ENCODE peak calls at places on chromosomes 12 and 14, in five cellular contexts. V is stomach, L is breast epithelium, D is body of pancreas, H is spleen. M is an unnamed sample.

GRCh38 chr12:94078138-94078723 is 70.1 kb upstream of the PLXNC1 start:
- DNase-seq in V (no peak), H (no peak), L (no peak), D (no peak), M (no peak)

GRCh38 chr12:252634-253033 is 10.0 kb downstream of the SLC6A13 start:
- DNase-seq in V (no peak), D (no peak), H (no peak), L (no peak), M (no peak)

GRCh38 chr12:66140726-66141125 is 10.2 kb upstream of the LLPH start:
- DNase-seq in D (no peak), V (no peak), L (no peak), H (no peak), M (no peak)

GRCh38 chr12:92492291-92492690 is 210.5 kb upstream of the PLEKHG7 start:
- DNase-seq in L (no peak), H (no peak), D (no peak), V (no peak), M (no peak)

GRCh38 chr12:123531091-123531490 is 2.4 kb downstream of the RILPL1 start:
- DNase-seq in V (no peak), H (no peak), D (peak), L (no peak), M (no peak)

GRCh38 chr14:73059326-73059725 is 992 bp downstream of the RBM25 start:
- DNase-seq in H (no peak), L (no peak), D (no peak), V (no peak), M (no peak)

GRCh38 chr12:131452444-131452860 is 258.4 kb upstream of the SFSWAP start:
- DNase-seq in V (peak), H (peak), L (no peak), D (peak), M (peak)

GRCh38 chr12:14185441-14186192 is 179.9 kb upstream of the ATF7IP start:
- DNase-seq in L (no peak), D (peak), V (peak), H (no peak), M (peak)

GRCh38 chr12:64103821-64104220 is 118.3 kb downstream of the KICS2 start:
- DNase-seq in H (no peak), D (no peak), L (no peak), V (no peak), M (no peak)

GRCh38 chr14:95561001-95561412 is 26.2 kb downstream of the GLRX5 start:
- DNase-seq in H (peak), V (peak), D (peak), L (peak), M (peak)

GRCh38 chr12:59396519-59396918 is 199.3 kb upstream of the SLC16A7 start:
- DNase-seq in L (no peak), V (peak), H (no peak), D (no peak), M (no peak)

GRCh38 chr12:69123909-69124638 is 115.3 kb upstream of the CPSF6 start:
- DNase-seq in D (no peak), H (no peak), L (no peak), V (no peak), M (no peak)

GRCh38 chr12:92378682-92379479 is 233.2 kb upstream of the BTG1 start:
- DNase-seq in H (no peak), V (no peak), L (no peak), D (no peak), M (no peak)

GRCh38 chr12:70774055-70774454 is 136.8 kb upstream of the PTPRB start:
- DNase-seq in L (no peak), V (no peak), H (no peak), D (no peak), M (no peak)

GRCh38 chr12:31041033-31041564 is 32.6 kb upstream of the DDX11 start:
- DNase-seq in D (no peak), L (no peak), H (no peak), V (no peak), M (no peak)

DNA sequence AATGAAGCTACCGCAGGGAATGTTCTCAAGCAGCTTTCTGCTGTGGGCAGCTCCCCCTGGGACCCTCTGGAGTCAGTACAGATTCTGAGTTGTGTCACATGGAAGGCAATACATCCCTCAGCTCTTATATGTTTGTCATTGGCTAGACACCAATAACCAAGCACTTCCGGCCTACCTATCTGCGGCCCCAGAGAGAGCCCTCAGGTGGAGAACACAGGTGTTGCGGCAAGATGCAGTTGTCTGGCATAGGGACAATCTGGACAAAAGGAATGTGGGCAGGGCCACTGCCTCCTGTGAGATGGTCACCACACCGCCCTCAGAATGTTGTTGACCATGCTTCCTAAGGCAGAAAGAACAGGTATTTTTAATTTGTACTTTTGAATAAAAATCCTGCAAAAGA is 118.7 kb downstream of the BRMS1L start:
- DNase-seq in H (no peak), L (no peak), D (no peak), V (no peak), M (no peak)
- TF ChIP-seq CTCF in H (no peak), L (no peak), D (no peak), V (no peak), M (no peak)

GRCh38 chr12:120260607-120261006 is 4.9 kb downstream of the PXN start:
- DNase-seq in H (no peak), L (no peak), D (no peak), V (no peak), M (no peak)

GRCh38 chr12:120264086-120264485 is 1.4 kb downstream of the PXN start:
- DNase-seq in H (no peak), V (no peak), D (peak), L (no peak), M (no peak)

GRCh38 chr12:120263725-120264040 is 1.8 kb downstream of the PXN start:
- DNase-seq in L (no peak), H (no peak), V (no peak), D (no peak), M (no peak)

GRCh38 chr12:120262852-120263724 is 2.4 kb downstream of the PXN start:
- DNase-seq in H (no peak), L (no peak), V (no peak), D (peak), M (no peak)

DNA sequence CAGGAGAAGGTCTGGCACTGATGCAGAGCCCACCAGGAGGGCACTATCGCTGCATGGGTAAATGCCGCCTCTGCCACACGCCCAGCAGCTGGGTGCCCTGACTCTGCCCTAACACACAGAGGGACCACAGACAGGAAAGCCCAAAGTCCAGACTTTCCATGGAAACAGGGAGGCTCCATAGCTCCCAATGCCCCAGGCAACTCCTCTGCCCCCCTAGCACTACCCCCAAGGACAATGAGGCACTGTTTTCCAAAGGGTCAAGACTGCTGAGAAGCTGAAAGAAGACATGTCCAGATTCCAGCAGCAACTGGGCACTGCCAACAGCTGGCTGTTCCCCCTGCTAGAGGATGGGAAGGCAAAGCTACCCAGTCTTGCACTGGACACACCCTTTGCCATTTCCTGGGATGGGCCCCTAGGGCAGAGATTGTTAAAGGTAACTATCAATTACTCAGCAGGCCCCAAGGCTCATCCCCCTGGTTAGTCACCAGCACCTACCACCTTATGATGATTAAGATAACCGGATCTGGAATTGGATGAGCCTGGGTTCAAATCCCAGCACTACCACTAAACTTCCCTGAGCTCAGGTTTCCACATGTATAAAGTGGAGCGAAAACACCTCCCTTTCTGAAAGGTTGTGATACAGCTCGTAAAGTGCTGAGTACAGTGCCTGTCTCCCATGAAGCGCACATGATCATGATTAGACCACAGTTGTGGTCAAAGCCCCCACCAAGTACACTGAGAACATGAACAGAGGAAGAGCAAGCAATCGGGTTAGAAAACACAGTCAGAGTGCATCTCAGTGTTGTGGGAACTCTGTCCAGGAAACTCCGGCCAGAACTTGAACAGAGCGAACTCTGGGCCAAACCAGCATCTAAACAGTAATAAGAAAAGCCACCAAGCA is 3.3 kb downstream of the PXN start:
- DNase-seq in V (no peak), L (no peak), H (no peak), D (peak), M (peak)
- H3K4me3 ChIP-seq in V (peak), L (peak), H (peak), D (no peak), M (no peak)

GRCh38 chr14:64220466-64220865 is 73.7 kb downstream of the ESR2 start:
- DNase-seq in L (no peak), D (peak), V (no peak), H (no peak), M (no peak)
- TF ChIP-seq POLR2A in L (no peak), D (no peak), V (no peak), H (no peak), M (no peak)

GRCh38 chr12:115785548-115785947 is 491.9 kb downstream of the MED13L start:
- DNase-seq in V (no peak), D (no peak), L (no peak), H (no peak), M (no peak)
- TF ChIP-seq CTCF in V (no peak), D (no peak), L (no peak), H (no peak), M (no peak)

GRCh38 chr12:98490491-98491453 is 24.6 kb upstream of the TMPO start:
- DNase-seq in H (peak), V (peak), L (peak), D (peak), M (peak)
- H3K4me3 ChIP-seq in H (no peak), V (no peak), L (peak), D (no peak), M (peak)

GRCh38 chr12:53502983-53503728 is 2.1 kb downstream of the TARBP2 start:
- DNase-seq in H (no peak), V (no peak), L (no peak), D (no peak), M (peak)

GRCh38 chr12:53500776-53501614 is at the start of gene TARBP2:
- DNase-seq in D (peak), V (peak), H (peak), L (peak), M (peak)

GRCh38 chr12:53502331-53502730 is 1.2 kb downstream of the TARBP2 start:
- DNase-seq in V (no peak), D (no peak), H (no peak), L (no peak), M (no peak)

GRCh38 chr12:53500119-53500775 is 836 bp upstream of the TARBP2 start:
- DNase-seq in D (peak), H (no peak), V (peak), L (peak), M (peak)

GRCh38 chr12:53501615-53502181 is 615 bp downstream of the TARBP2 start:
- DNase-seq in V (no peak), D (no peak), L (no peak), H (peak), M (no peak)
- TF ChIP-seq POLR2A in V (no peak), D (no peak), L (no peak), H (no peak), M (no peak)

GRCh38 chr14:75979071-75979571 is 2.7 kb downstream of the TGFB3 start:
- DNase-seq in V (no peak), L (no peak), D (peak), H (peak), M (no peak)
- TF ChIP-seq CTCF in V (peak), L (peak), D (peak), H (no peak), M (peak)

GRCh38 chr14:104976198-104977007 is 1.8 kb downstream of the AHNAK2 start:
- DNase-seq in D (peak), L (peak), V (peak), H (peak), M (peak)

GRCh38 chr14:104977681-104978647 is at the start of gene AHNAK2:
- DNase-seq in H (peak), L (no peak), V (peak), D (peak), M (no peak)

GRCh38 chr14:104978774-104979691 is 859 bp upstream of the AHNAK2 start:
- DNase-seq in V (no peak), H (peak), D (no peak), L (no peak), M (no peak)

GRCh38 chr14:104975481-104976197 is 2.5 kb downstream of the AHNAK2 start:
- DNase-seq in L (no peak), D (peak), V (no peak), H (peak), M (no peak)

DNA sequence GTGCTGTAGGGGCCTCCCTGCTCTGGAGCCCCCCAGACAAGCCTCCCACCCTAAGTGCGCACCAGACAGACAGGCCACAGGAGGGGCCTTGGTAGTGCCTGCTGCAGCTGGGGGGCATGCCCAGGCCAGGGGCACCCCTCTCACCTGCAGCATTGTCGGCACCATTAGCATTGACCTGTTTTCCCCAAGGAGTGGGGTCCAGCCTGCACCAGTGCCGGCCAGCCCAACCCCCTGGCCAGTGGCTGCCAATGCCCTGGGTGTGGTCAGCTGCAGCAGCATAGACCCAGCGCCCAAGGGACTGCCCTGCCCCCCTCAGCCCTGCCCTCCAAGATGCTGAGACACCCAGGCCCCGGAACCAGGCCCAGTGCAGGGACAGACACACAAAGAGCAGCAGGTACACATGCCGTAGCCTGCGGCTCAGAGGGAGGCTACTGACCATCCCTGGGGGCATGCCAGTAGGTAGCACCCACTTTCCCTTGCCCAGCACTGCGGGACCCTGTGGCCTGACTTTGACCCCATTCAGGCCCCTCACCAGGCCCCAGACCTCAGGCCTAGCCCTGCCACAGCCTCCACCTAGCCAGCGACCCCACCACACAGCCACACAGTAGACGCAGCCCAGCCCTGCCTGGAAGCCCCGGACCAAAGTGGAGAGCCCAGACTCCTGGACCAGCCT is 1.0 kb downstream of the AHNAK2 start:
- DNase-seq in H (peak), D (peak), V (no peak), L (no peak), M (no peak)
- H3K4me3 ChIP-seq in H (no peak), D (no peak), V (peak), L (peak), M (peak)

GRCh38 chr12:53466640-53467039 is 14.7 kb downstream of the PCBP2 start:
- DNase-seq in D (no peak), V (no peak), H (no peak), L (no peak), M (no peak)
- TF ChIP-seq POLR2A in D (no peak), V (no peak), H (no peak), L (no peak), M (no peak)

M was measured in Peyer's patch.